ENCODE peak calls at places on chromosomes 2 and 18, in five cellular contexts. L is K562, D is SK-N-SH, Y is GM12878, B is HepG2. F is an unnamed sample.

GRCh38 chr2:73359915-73360697 is 25.5 kb upstream of the ALMS1 start:
- DNase-seq in L (no peak), Y (no peak), B (no peak), D (peak), F (peak)

GRCh38 chr18:77207540-77207939 is 42.1 kb upstream of the GALR1 start:
- DNase-seq in D (peak), Y (no peak), B (peak), L (no peak), F (peak)

GRCh38 chr2:234269769-234270204 is 219.3 kb downstream of the SPP2 start:
- DNase-seq in D (no peak), B (no peak), L (no peak), Y (no peak), F (no peak)

GRCh38 chr2:219495531-219496122 is 3.1 kb upstream of the GMPPA start:
- DNase-seq in D (peak), L (peak), Y (peak), B (peak), F (peak)

GRCh38 chr2:199882667-199883066 is 28.4 kb upstream of the C2orf69 start:
- DNase-seq in D (no peak), B (no peak), Y (no peak), L (no peak), F (no peak)

GRCh38 chr2:47277187-47277586 is 122.1 kb upstream of the STPG4 start:
- DNase-seq in L (no peak), B (no peak), Y (no peak), D (no peak), F (no peak)

GRCh38 chr2:206642075-206643025 is at the start of gene FAM237A:
- DNase-seq in Y (no peak), B (peak), D (peak), L (peak), F (peak)

GRCh38 chr2:54771166-54771565 is 47.7 kb downstream of the EML6 start:
- DNase-seq in B (no peak), Y (no peak), D (peak), L (no peak), F (no peak)

GRCh38 chr2:170712653-170713279 is 2.4 kb upstream of the SP5 start:
- DNase-seq in D (no peak), B (no peak), L (no peak), Y (no peak), F (no peak)

GRCh38 chr2:14516844-14517243 is 115.7 kb upstream of the LRATD1 start:
- DNase-seq in L (no peak), Y (no peak), B (no peak), D (no peak), F (no peak)

GRCh38 chr2:114424699-114425098 is 17.7 kb upstream of the DPP10 start:
- DNase-seq in Y (no peak), B (no peak), D (no peak), L (no peak), F (no peak)

GRCh38 chr2:166382-166781 is 97.5 kb downstream of the SH3YL1 start:
- DNase-seq in B (no peak), D (no peak), L (peak), Y (no peak), F (no peak)

GRCh38 chr2:13650586-13651180 is 933.9 kb downstream of the TRIB2 start:
- DNase-seq in D (no peak), L (peak), B (no peak), Y (no peak), F (no peak)

GRCh38 chr2:20757405-20758090 is 65.4 kb downstream of the LDAH start:
- DNase-seq in D (no peak), Y (no peak), L (no peak), B (peak), F (no peak)

GRCh38 chr2:8469709-8470493 is 212.0 kb upstream of the ID2 start:
- DNase-seq in D (no peak), L (no peak), B (no peak), Y (no peak), F (no peak)

GRCh38 chr2:85736456-85737355 is 17.1 kb upstream of the ATOH8 start:
- DNase-seq in B (no peak), L (no peak), Y (no peak), D (no peak), F (no peak)

GRCh38 chr2:85734942-85735608 is 18.7 kb upstream of the ATOH8 start:
- DNase-seq in D (no peak), L (no peak), Y (no peak), B (no peak), F (no peak)

GRCh38 chr2:85735691-85736090 is 18.1 kb upstream of the ATOH8 start:
- DNase-seq in Y (no peak), L (no peak), B (no peak), D (no peak), F (no peak)

GRCh38 chr2:85737961-85738360 is 15.8 kb upstream of the ATOH8 start:
- DNase-seq in B (no peak), D (peak), Y (no peak), L (no peak), F (no peak)

GRCh38 chr2:85737481-85737880 is 16.3 kb upstream of the ATOH8 start:
- DNase-seq in Y (no peak), D (no peak), L (no peak), B (peak), F (no peak)
- TF ChIP-seq FOXM1 in Y (no peak), D (no peak), L (no peak), B (no peak), F (no peak)

GRCh38 chr18:35582310-35582682 is 756 bp downstream of the GALNT1 start:
- DNase-seq in L (peak), D (no peak), B (no peak), Y (no peak), F (no peak)
- TF ChIP-seq FOXM1 in L (no peak), D (no peak), B (no peak), Y (no peak), F (no peak)

GRCh38 chr2:188322569-188323531 is 31.2 kb downstream of the GULP1 start:
- DNase-seq in Y (no peak), D (no peak), B (no peak), L (no peak), F (no peak)
- TF ChIP-seq FOXM1 in Y (no peak), D (no peak), B (no peak), L (no peak), F (no peak)

GRCh38 chr18:74546751-74547530 is 12.6 kb downstream of the CNDP1 start:
- DNase-seq in D (no peak), Y (no peak), B (no peak), L (no peak), F (no peak)
- TF ChIP-seq FOXM1 in D (no peak), Y (no peak), B (no peak), L (no peak), F (no peak)

GRCh38 chr2:101361519-101361918 is 25.8 kb downstream of the CREG2 start:
- DNase-seq in B (no peak), Y (no peak), D (no peak), L (no peak), F (no peak)
- TF ChIP-seq FOXM1 in B (no peak), Y (no peak), D (no peak), L (no peak), F (no peak)

GRCh38 chr2:31107588-31108300 is 30.5 kb downstream of the GALNT14 start:
- DNase-seq in B (no peak), L (no peak), D (no peak), Y (no peak), F (no peak)
- TF ChIP-seq FOXM1 in B (no peak), L (no peak), D (no peak), Y (no peak), F (no peak)

GRCh38 chr18:12911025-12911927 is 27.2 kb upstream of the PTPN2 start:
- DNase-seq in B (no peak), L (no peak), D (no peak), Y (no peak), F (no peak)
- TF ChIP-seq FOXM1 in B (no peak), L (no peak), D (no peak), Y (no peak), F (no peak)

GRCh38 chr2:235675678-235676535 is 182.1 kb downstream of the AGAP1 start:
- DNase-seq in B (peak), D (no peak), Y (no peak), L (no peak), F (no peak)
- TF ChIP-seq FOXM1 in B (no peak), D (no peak), Y (no peak), L (no peak), F (no peak)

GRCh38 chr2:217610411-217610814 is 392.4 kb downstream of the TNS1 start:
- DNase-seq in D (no peak), Y (peak), B (no peak), L (no peak), F (no peak)
- TF ChIP-seq FOXM1 in D (no peak), Y (no peak), B (no peak), L (no peak), F (no peak)